ENCODE peak calls at places on chromosomes 6 and 20, in seven cellular contexts. M is EH; O is NCI-H69; K is HFFc6; L is NCI-H2227 treated with DMSO at 0.1 percent for 48 hours; D is activated T-helper 1 cell treated with anti-CD3 and anti-CD28 coated beads, Interleukin-12 subunit alpha, Interleukin-12 subunit beta, Interleukin-2, Interleukin-4 antibody, amounts not matched to agents 30 ng/mL and 10 ng/mL and 1 ng/mL, durations not matched to agents 14 hours and 24 hours and 36 hours; W is NCI-H1105. R is an unnamed sample.

GRCh38 chr6:48151142-48151541 is 40.1 kb upstream of the PTCHD4 start:
- DNase-seq in M (peak; percentile 1), O (no peak), K (no peak), L (no peak), D (no peak), W (no peak), R (no peak)

GRCh38 chr20:53716385-53716784 is 122.7 kb upstream of the ZNF217 start:
- DNase-seq in M (no peak), O (no peak), K (no peak), L (no peak), D (no peak), W (no peak), R (peak; percentile 58)

GRCh38 chr6:139903411-139904157 is 529.1 kb upstream of the CITED2 start:
- DNase-seq in M (no peak), O (no peak), K (no peak), L (no peak), D (no peak), W (no peak), R (peak; percentile 90)

GRCh38 chr6:41161380-41161779 is 1.5 kb downstream of the TREM2 start:
- DNase-seq in M (no peak), O (no peak), K (no peak), L (no peak), D (no peak), W (no peak), R (no peak)

GRCh38 chr6:39433630-39434029 is 111.1 kb upstream of the KCNK16 start:
- DNase-seq in M (no peak), O (no peak), K (no peak), L (no peak), D (no peak), W (no peak), R (no peak)

GRCh38 chr6:14066782-14067406 is 50.7 kb upstream of the CD83 start:
- DNase-seq in M (peak; percentile 73), O (peak; percentile 88), K (peak; percentile 75), L (peak; percentile 68), D (no peak), W (peak; percentile 71), R (peak; percentile 73)

GRCh38 chr20:6185268-6185667 is 62.4 kb upstream of the FERMT1 start:
- DNase-seq in M (no peak), O (peak; percentile 51), K (no peak), L (no peak), D (no peak), W (no peak), R (no peak)

GRCh38 chr20:44040202-44040915 is 125.7 kb downstream of the TOX2 start:
- DNase-seq in M (no peak), O (no peak), K (no peak), L (no peak), D (no peak), W (no peak), R (no peak)

GRCh38 chr20:35269055-35269781 is 8.7 kb downstream of the MMP24OS start:
- DNase-seq in M (peak; percentile 74), O (peak; percentile 64), K (peak; percentile 59), L (peak; percentile 46), D (peak; percentile 36), W (peak; percentile 35), R (peak; percentile 28)

GRCh38 chr6:124924333-124924759 is 37.9 kb upstream of the RNF217 start:
- DNase-seq in M (peak; percentile 86), O (peak; percentile 51), K (peak; percentile 25), L (no peak), D (no peak), W (no peak), R (no peak)

GRCh38 chr20:63517376-63518309 is 2.9 kb upstream of the PPDPF start:
- DNase-seq in M (no peak), O (no peak), K (no peak), L (no peak), D (no peak), W (no peak), R (no peak)

GRCh38 chr6:35496036-35496850 is 636 bp downstream of the TEAD3 start:
- DNase-seq in M (peak; percentile 61), O (no peak), K (no peak), L (no peak), D (no peak), W (no peak), R (no peak)

GRCh38 chr20:24755411-24755922 is 193.6 kb upstream of the CST7 start:
- DNase-seq in M (no peak), O (peak; percentile 95), K (no peak), L (no peak), D (no peak), W (no peak), R (no peak)

GRCh38 chr6:136438445-136438844 is 111.8 kb downstream of the MAP7 start:
- DNase-seq in M (no peak), O (no peak), K (no peak), L (no peak), D (no peak), W (no peak), R (no peak)

GRCh38 chr20:32524871-32525501 is 60.1 kb downstream of the NOL4L start:
- DNase-seq in M (no peak), O (peak; percentile 96), K (no peak), L (no peak), D (no peak), W (peak; percentile 78), R (no peak)

GRCh38 chr6:167941822-167942221 is 55.6 kb upstream of the KIF25 start:
- DNase-seq in M (no peak), O (no peak), K (no peak), L (no peak), D (no peak), W (no peak), R (no peak)